ENCODE peak calls at places on chromosomes 7 and 10, in four cellular contexts. Z is tibial artery, F is fibroblast of lung, G is skeletal muscle cell. I is an unnamed sample.

GRCh38 chr10:68897336-68897741 is 3.8 kb upstream of the DDX50 start:
- DNase-seq in Z (no peak), F (peak; percentile 87), G (peak; percentile 31), I (no peak)

GRCh38 chr10:3464760-3465405 is 292.3 kb upstream of the PITRM1 start:
- DNase-seq in Z (no peak), F (no peak), G (no peak), I (no peak)

GRCh38 chr7:137772748-137773147 is 74.0 kb downstream of the DGKI start:
- DNase-seq in Z (no peak), F (peak; percentile 56), G (peak; percentile 76), I (peak; percentile 78)

GRCh38 chr10:98376485-98376884 is 38.5 kb downstream of the PYROXD2 start:
- DNase-seq in Z (no peak), F (peak; percentile 50), G (no peak), I (peak; percentile 32)

GRCh38 chr7:156056548-156056947 is 244.3 kb upstream of the SHH start:
- DNase-seq in Z (peak; percentile 49), F (no peak), G (no peak), I (no peak)

GRCh38 chr10:61971016-61971350 is 69.5 kb downstream of the ARID5B start:
- DNase-seq in Z (no peak), F (peak; percentile 69), G (no peak), I (no peak)

GRCh38 chr10:61859786-61860185 is 41.7 kb upstream of the ARID5B start:
- DNase-seq in Z (no peak), F (no peak), G (no peak), I (no peak)

GRCh38 chr7:31735991-31736982 is 49.3 kb downstream of the PPP1R17 start:
- DNase-seq in Z (no peak), F (peak; percentile 54), G (peak; percentile 4), I (no peak)

GRCh38 chr10:30215131-30215530 is 133.9 kb downstream of the MTPAP start:
- DNase-seq in Z (no peak), F (no peak), G (no peak), I (no peak)

GRCh38 chr10:83685458-83685857 is 453.9 kb upstream of the GHITM start:
- DNase-seq in Z (no peak), F (peak; percentile 0), G (no peak), I (no peak)

GRCh38 chr10:100970076-100970913 is 991 bp downstream of the SEMA4G start:
- DNase-seq in Z (no peak), F (no peak), G (no peak), I (no peak)

GRCh38 chr7:123867220-123867619 is 22.3 kb downstream of the HYAL4 start:
- DNase-seq in Z (no peak), F (peak; percentile 14), G (no peak), I (no peak)

GRCh38 chr10:10644317-10645111 is 373.2 kb upstream of the CELF2 start:
- DNase-seq in Z (no peak), F (peak; percentile 44), G (no peak), I (no peak)

GRCh38 chr7:19377611-19378339 is 232.6 kb upstream of the FERD3L start:
- DNase-seq in Z (no peak), F (peak; percentile 86), G (no peak), I (no peak)

GRCh38 chr7:40331915-40332314 is 197.1 kb downstream of the SUGCT start:
- DNase-seq in Z (no peak), F (no peak), G (no peak), I (no peak)

GRCh38 chr7:32616625-32617024 is 121.3 kb downstream of the AVL9 start:
- DNase-seq in Z (peak; percentile 72), F (peak; percentile 51), G (peak; percentile 36), I (peak; percentile 10)

GRCh38 chr7:39056153-39056552 is 78.4 kb downstream of the POU6F2 start:
- DNase-seq in Z (no peak), F (no peak), G (no peak), I (no peak)

GRCh38 chr7:79453558-79454324 is at the start of gene MAGI2:
- DNase-seq in Z (peak; percentile 96), F (peak; percentile 91), G (peak; percentile 48), I (no peak)

GRCh38 chr7:141460781-141461715 is 90.2 kb upstream of the AGK start:
- DNase-seq in Z (no peak), F (peak; percentile 2), G (no peak), I (peak; percentile 7)

GRCh38 chr10:19730848-19731247 is 85.4 kb upstream of the PLXDC2 start:
- DNase-seq in Z (no peak), F (peak; percentile 49), G (no peak), I (no peak)

GRCh38 chr7:38280000-38280399 is 6.6 kb upstream of the TARP start:
- DNase-seq in Z (no peak), F (no peak), G (no peak), I (no peak)

GRCh38 chr7:29457565-29457971 is 106.1 kb upstream of the PRR15 start:
- DNase-seq in Z (no peak), F (peak; percentile 45), G (peak; percentile 49), I (no peak)

GRCh38 chr7:43431020-43431595 is 151.8 kb upstream of the STK17A start:
- DNase-seq in Z (no peak), F (peak; percentile 4), G (no peak), I (no peak)